ENCODE peak calls at places on chromosomes 5 and 9, in six cellular contexts. L is CD4-positive, alpha-beta memory T cell; J is activated naive CD4-positive, alpha-beta T cell treated with anti-CD3 and anti-CD28 coated beads for 36 hours; F is T47D; S is IMR-90; Z is SW 1271. O is an unnamed sample.
A peak's percentile ranks its signal among the peaks of the same experiment; 100 is the strongest.

GRCh38 chr9:124453586-124454191 is 3.4 kb downstream of the ADGRD2 start:
- DNase-seq in L (no peak), F (no peak), Z (no peak), S (no peak), J (no peak), O (no peak)

GRCh38 chr5:139354186-139354585 is 12.5 kb downstream of the PAIP2 start:
- DNase-seq in Z (no peak), S (no peak), F (no peak), L (no peak), J (no peak), O (no peak)

GRCh38 chr5:14687023-14687665 is 22.6 kb downstream of the OTULIN start:
- DNase-seq in L (no peak), J (no peak), S (no peak), Z (no peak), F (peak; percentile 44), O (no peak)

GRCh38 chr5:134090482-134090881 is 24.0 kb upstream of the TCF7 start:
- DNase-seq in F (no peak), Z (no peak), J (peak; percentile 61), L (peak; percentile 65), S (no peak), O (no peak)

GRCh38 chr5:131758520-131758900 is 38.3 kb downstream of the FNIP1 start:
- DNase-seq in Z (no peak), L (no peak), J (no peak), F (no peak), S (peak; percentile 57), O (no peak)

GRCh38 chr5:28483327-28484025 is 1445.1 kb upstream of the CDH9 start:
- DNase-seq in Z (no peak), L (no peak), J (no peak), F (no peak), S (no peak), O (no peak)

GRCh38 chr5:173531863-173532262 is 84.6 kb downstream of the BOD1 start:
- DNase-seq in L (no peak), Z (no peak), J (no peak), S (no peak), F (peak; percentile 20), O (no peak)

GRCh38 chr9:68678430-68678829 is 26.6 kb upstream of the PIP5K1B start:
- DNase-seq in F (no peak), S (peak; percentile 2), Z (peak; percentile 31), L (no peak), J (no peak), O (no peak)

GRCh38 chr5:79990205-79990597 is 861 bp downstream of the MTX3 start:
- DNase-seq in S (peak; percentile 36), F (no peak), Z (no peak), L (no peak), J (no peak), O (no peak)

GRCh38 chr9:94865599-94866456 is 139.3 kb downstream of the AOPEP start:
- DNase-seq in S (peak; percentile 84), J (no peak), F (no peak), Z (no peak), L (no peak), O (no peak)

GRCh38 chr9:130299785-130300615 is 34.4 kb downstream of the HMCN2 start:
- DNase-seq in S (no peak), Z (no peak), F (no peak), L (no peak), J (no peak), O (no peak)

GRCh38 chr9:20930836-20931235 is 100.6 kb downstream of the HACD4 start:
- DNase-seq in F (no peak), L (no peak), J (no peak), S (no peak), Z (no peak), O (no peak)